ENCODE peak calls at places on chromosome 18, in four cellular contexts. L is tibial artery, G is fibroblast of lung, E is brain microvascular endothelial cell. K is an unnamed sample.

GRCh38 chr18:55252053-55252675 is 292.9 kb upstream of the CCDC68 start:
- DNase-seq in L (no peak), G (no peak), E (no peak), K (no peak)

GRCh38 chr18:32906506-32907214 is 133.8 kb upstream of the KLHL14 start:
- DNase-seq in L (no peak), G (peak), E (no peak), K (peak)

GRCh38 chr18:13611058-13611615 is 115.2 kb downstream of the FAM210A start:
- DNase-seq in L (peak), G (peak), E (peak), K (no peak)

GRCh38 chr18:39969813-39970494 is 1985.1 kb upstream of the PIK3C3 start:
- DNase-seq in L (no peak), G (peak), E (peak), K (no peak)

GRCh38 chr18:58117685-58118403 is 73.8 kb downstream of the NEDD4L start:
- DNase-seq in L (no peak), G (peak), E (peak), K (peak)

GRCh38 chr18:833197-833596 is 21.2 kb upstream of the YES1 start:
- DNase-seq in L (no peak), G (no peak), E (no peak), K (no peak)

GRCh38 chr18:23099621-23100020 is 35.7 kb upstream of the CABLES1 start:
- DNase-seq in L (no peak), G (peak), E (no peak), K (no peak)

GRCh38 chr18:58596265-58596681 is 32.6 kb downstream of the ALPK2 start:
- DNase-seq in L (no peak), G (no peak), E (no peak), K (no peak)

GRCh38 chr18:9825571-9826073 is 60.2 kb upstream of the TXNDC2 start:
- DNase-seq in L (no peak), G (peak), E (peak), K (peak)

GRCh38 chr18:78528437-78529228 is 451.0 kb upstream of the SALL3 start:
- DNase-seq in L (no peak), G (no peak), E (no peak), K (no peak)

GRCh38 chr18:23530195-23530594 is 26.9 kb downstream of the RMC1 start:
- DNase-seq in L (no peak), G (no peak), E (no peak), K (no peak)

GRCh38 chr18:50862401-50862800 is 16.5 kb upstream of the ME2 start:
- DNase-seq in L (no peak), G (no peak), E (no peak), K (no peak)

GRCh38 chr18:3268306-3268705 is 6.4 kb downstream of the MYL12B start:
- DNase-seq in L (no peak), G (no peak), E (no peak), K (no peak)

GRCh38 chr18:939167-939566 is 34.5 kb downstream of the ADCYAP1 start:
- DNase-seq in L (no peak), G (peak), E (no peak), K (peak)

GRCh38 chr18:79396431-79397287 is 929 bp downstream of the NFATC1 start:
- DNase-seq in L (peak), G (peak), E (no peak), K (peak)

GRCh38 chr18:47926101-47926850 is 4.2 kb downstream of the SMAD2 start:
- DNase-seq in L (no peak), G (no peak), E (no peak), K (no peak)

GRCh38 chr18:25298853-25299274 is 53.1 kb downstream of the ZNF521 start:
- DNase-seq in L (no peak), G (peak), E (peak), K (peak)

GRCh38 chr18:44568986-44569385 is 111.7 kb upstream of the SETBP1 start:
- DNase-seq in L (no peak), G (no peak), E (no peak), K (no peak)

GRCh38 chr18:58263055-58263732 is 219.2 kb downstream of the NEDD4L start:
- DNase-seq in L (no peak), G (peak), E (no peak), K (peak)

GRCh38 chr18:47747260-47747795 is 183.1 kb downstream of the SMAD2 start:
- DNase-seq in L (no peak), G (no peak), E (no peak), K (no peak)

GRCh38 chr18:12703714-12704113 is 872 bp downstream of the PSMG2 start:
- DNase-seq in L (no peak), G (peak), E (peak), K (peak)

GRCh38 chr18:35337256-35337655 is 7.0 kb downstream of the ZNF24 start:
- DNase-seq in L (no peak), G (no peak), E (no peak), K (no peak)

GRCh38 chr18:1311376-1311775 is 406.7 kb downstream of the ADCYAP1 start:
- DNase-seq in L (no peak), G (no peak), E (no peak), K (no peak)

GRCh38 chr18:33802955-33803354 is 224.9 kb downstream of the ASXL3 start:
- DNase-seq in L (no peak), G (no peak), E (no peak), K (no peak)

GRCh38 chr18:42087876-42088275 is 132.8 kb downstream of the PIK3C3 start:
- DNase-seq in L (no peak), G (no peak), E (no peak), K (no peak)

GRCh38 chr18:43888601-43889000 is 611.3 kb upstream of the SYT4 start:
- DNase-seq in L (no peak), G (no peak), E (no peak), K (no peak)

GRCh38 chr18:46253498-46253897 is 149.3 kb downstream of the HAUS1 start:
- DNase-seq in L (no peak), G (peak), E (peak), K (no peak)

DNA sequence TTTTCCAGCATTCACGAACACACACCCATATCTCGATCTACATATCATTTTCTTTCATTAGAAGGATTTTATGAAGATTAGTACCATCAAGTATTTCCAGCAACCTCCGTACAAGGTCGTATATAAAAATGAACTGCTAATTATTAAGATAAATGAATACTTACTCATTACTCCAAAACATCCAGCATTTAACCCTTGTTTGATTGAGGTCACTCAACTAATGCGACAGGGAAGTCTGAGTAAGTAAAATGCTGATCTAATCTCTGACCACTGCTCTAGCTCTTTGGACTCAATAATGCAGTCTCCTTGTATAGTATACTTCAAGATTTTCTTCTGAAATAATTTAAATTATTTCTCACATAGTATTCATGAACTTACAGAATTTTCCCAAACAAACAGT is 2.0 kb downstream of the ABHD3 start:
- DNase-seq in L (no peak), G (peak), E (no peak), K (no peak)
- H3K27ac ChIP-seq in L (no peak), G (no peak), E (no peak), K (no peak)

DNA sequence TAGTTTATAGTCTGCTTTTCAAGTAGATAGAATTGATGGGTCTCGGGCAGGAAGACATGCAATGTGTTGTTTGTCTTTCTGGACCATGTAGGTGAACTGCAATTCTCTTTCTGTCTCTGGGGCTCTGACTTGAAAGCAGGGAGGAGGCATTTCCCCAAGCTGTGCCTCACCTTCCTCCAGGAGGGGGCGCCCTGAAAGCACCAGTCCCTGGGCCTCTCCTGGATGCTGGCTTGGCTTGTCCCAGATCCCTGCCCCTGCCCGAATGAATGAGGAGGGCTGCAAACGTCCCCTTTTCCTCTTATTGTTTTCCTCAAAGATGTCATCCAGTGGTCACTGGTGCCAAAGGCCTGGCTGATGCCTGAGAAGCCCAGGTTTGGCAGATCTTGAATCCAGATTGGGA is 270.6 kb downstream of the CELF4 start:
- DNase-seq in L (no peak), G (no peak), E (peak), K (no peak)
- TF ChIP-seq CTCF in L (no peak), G (peak), E (peak), K (no peak)

GRCh38 chr18:48962857-48963554 is 12.2 kb upstream of the SMAD7 start:
- DNase-seq in L (no peak), G (peak), E (no peak), K (no peak)
- H3K27ac ChIP-seq in L (no peak), G (no peak), E (no peak), K (peak)

DNA sequence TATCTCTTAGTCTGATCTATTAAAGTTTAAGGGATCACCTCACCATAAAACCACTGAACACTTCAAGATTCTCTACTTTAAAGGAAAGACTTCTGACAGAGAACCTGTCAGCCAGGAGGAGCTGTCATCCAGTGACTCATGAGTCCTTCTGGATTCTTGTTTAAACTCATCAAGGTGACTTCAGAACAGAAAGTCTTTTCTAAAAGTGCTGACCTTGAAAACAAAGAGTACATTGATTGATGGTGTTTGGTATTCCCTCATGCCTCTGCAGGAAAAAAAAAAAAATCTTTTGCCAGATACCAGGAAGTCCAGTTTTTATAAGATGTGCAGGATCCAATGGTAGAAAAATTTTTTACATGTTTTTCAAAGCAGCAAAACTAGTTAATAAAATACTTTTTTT is 12.3 kb downstream of the DSG2 start:
- DNase-seq in L (no peak), G (peak), E (no peak), K (no peak)
- TF ChIP-seq CTCF in L (no peak), G (no peak), E (no peak), K (no peak)

GRCh38 chr18:68447286-68447685 is 267.6 kb downstream of the TMX3 start:
- DNase-seq in L (no peak), G (peak), E (no peak), K (no peak)
- H3K27ac ChIP-seq in L (no peak), G (no peak), E (no peak), K (no peak)

GRCh38 chr18:75375341-75375740 is 52.2 kb downstream of the SMIM21 start:
- DNase-seq in L (no peak), G (no peak), E (no peak), K (no peak)

GRCh38 chr18:75377258-75377657 is 50.2 kb downstream of the SMIM21 start:
- DNase-seq in L (no peak), G (peak), E (no peak), K (no peak)

GRCh38 chr18:75374466-75374865 is 53.0 kb downstream of the SMIM21 start:
- DNase-seq in L (no peak), G (peak), E (no peak), K (no peak)

GRCh38 chr18:75377975-75378673 is 49.4 kb downstream of the SMIM21 start:
- DNase-seq in L (no peak), G (no peak), E (no peak), K (no peak)

GRCh38 chr18:75376004-75376403 is 51.5 kb downstream of the SMIM21 start:
- DNase-seq in L (no peak), G (no peak), E (no peak), K (no peak)
- TF ChIP-seq CTCF in L (no peak), G (no peak), E (no peak), K (no peak)

GRCh38 chr18:11042247-11042646 is 107.1 kb downstream of the PIEZO2 start:
- DNase-seq in L (no peak), G (peak), E (peak), K (no peak)
- H3K27ac ChIP-seq in L (no peak), G (no peak), E (peak), K (no peak)

GRCh38 chr18:74152270-74152669 is 3.9 kb downstream of the TIMM21 start:
- DNase-seq in L (no peak), G (no peak), E (no peak), K (no peak)

GRCh38 chr18:74153793-74154192 is 5.5 kb downstream of the TIMM21 start:
- DNase-seq in L (no peak), G (peak), E (no peak), K (no peak)

GRCh38 chr18:74153377-74153776 is 5.1 kb downstream of the TIMM21 start:
- DNase-seq in L (no peak), G (peak), E (no peak), K (no peak)

GRCh38 chr18:74155276-74155675 is 7.0 kb downstream of the TIMM21 start:
- DNase-seq in L (no peak), G (peak), E (peak), K (no peak)

GRCh38 chr18:74152906-74153305 is 4.6 kb downstream of the TIMM21 start:
- DNase-seq in L (no peak), G (no peak), E (no peak), K (no peak)
- TF ChIP-seq CTCF in L (no peak), G (peak), E (peak), K (no peak)

K was measured in RWPE1.